ENCODE peak calls at places on chromosomes 2 and 18, in six cellular contexts. I, P, D, R, V and X are unnamed samples.

GRCh38 chr2:217694296-217694695 is 308.5 kb downstream of the TNS1 start:
- DNase-seq in I (no peak), P (no peak), D (no peak), R (no peak), V (no peak), X (no peak)

GRCh38 chr2:64586883-64587481 is 62.9 kb downstream of the AFTPH start:
- DNase-seq in I (no peak), P (peak), D (no peak), R (no peak), V (no peak), X (no peak)

GRCh38 chr2:167697194-167697593 is 550.2 kb downstream of the STK39 start:
- DNase-seq in I (no peak), P (no peak), D (no peak), R (no peak), V (no peak), X (no peak)

GRCh38 chr2:95316466-95317122 is 19.4 kb downstream of the KCNIP3 start:
- DNase-seq in I (no peak), P (no peak), D (no peak), R (no peak), V (no peak), X (no peak)

GRCh38 chr18:23231340-23232021 is 96.2 kb downstream of the CABLES1 start:
- DNase-seq in I (peak), P (no peak), D (peak), R (peak), V (no peak), X (peak)

GRCh38 chr2:212548459-212548815 is 9.8 kb upstream of the ERBB4 start:
- DNase-seq in I (no peak), P (peak), D (no peak), R (no peak), V (no peak), X (no peak)

GRCh38 chr18:9848170-9848854 is 37.5 kb upstream of the TXNDC2 start:
- DNase-seq in I (no peak), P (no peak), D (no peak), R (no peak), V (no peak), X (no peak)

GRCh38 chr2:137607722-137608121 is 356.6 kb upstream of the HNMT start:
- DNase-seq in I (no peak), P (no peak), D (no peak), R (no peak), V (no peak), X (no peak)

GRCh38 chr2:160406591-160407392 is 86.8 kb downstream of the RBMS1 start:
- DNase-seq in I (peak), P (no peak), D (peak), R (peak), V (no peak), X (peak)

GRCh38 chr2:118865106-118865505 is 17.7 kb upstream of the EN1 start:
- DNase-seq in I (no peak), P (peak), D (no peak), R (peak), V (peak), X (no peak)

GRCh38 chr2:15316370-15316814 is 244.7 kb downstream of the NBAS start:
- DNase-seq in I (no peak), P (no peak), D (peak), R (peak), V (no peak), X (no peak)